ENCODE peak calls at places on chromosome 16, in six cellular contexts. C, Y, G, S, Z and N are unnamed samples.
A peak's percentile ranks its signal among the peaks of the same experiment; 100 is the strongest.

GRCh38 chr16:75228143-75228976 is 9.6 kb downstream of the CTRB1 start:
- DNase-seq in C (no peak), Y (no peak), G (no peak), S (no peak), Z (no peak), N (no peak)

GRCh38 chr16:85389679-85390470 is 223.2 kb upstream of the GSE1 start:
- DNase-seq in C (no peak), Y (no peak), G (no peak), S (peak; percentile 41), Z (no peak), N (peak; percentile 33)

GRCh38 chr16:8999800-9000199 is 36.1 kb upstream of the USP7 start:
- DNase-seq in C (no peak), Y (no peak), G (no peak), S (no peak), Z (no peak), N (no peak)

GRCh38 chr16:80369559-80369958 is 171.2 kb upstream of the DYNLRB2 start:
- DNase-seq in C (no peak), Y (peak; percentile 44), G (peak; percentile 81), S (peak; percentile 51), Z (no peak), N (peak; percentile 35)

GRCh38 chr16:68503334-68503733 is 35.8 kb upstream of the ZFP90 start:
- DNase-seq in C (no peak), Y (no peak), G (no peak), S (no peak), Z (no peak), N (no peak)

GRCh38 chr16:51982715-51983680 is 563.9 kb downstream of the TOX3 start:
- DNase-seq in C (peak; percentile 25), Y (peak; percentile 71), G (peak; percentile 19), S (no peak), Z (peak; percentile 70), N (no peak)

GRCh38 chr16:74842413-74842812 is 67.8 kb upstream of the FA2H start:
- DNase-seq in C (no peak), Y (no peak), G (no peak), S (no peak), Z (no peak), N (no peak)

GRCh38 chr16:22267764-22268163 is 29.4 kb upstream of the POLR3E start:
- DNase-seq in C (no peak), Y (no peak), G (no peak), S (no peak), Z (no peak), N (no peak)

GRCh38 chr16:49049191-49049590 is 232.4 kb downstream of the CBLN1 start:
- DNase-seq in C (no peak), Y (no peak), G (no peak), S (no peak), Z (no peak), N (no peak)

GRCh38 chr16:48507886-48508285 is 102.1 kb downstream of the N4BP1 start:
- DNase-seq in C (no peak), Y (no peak), G (no peak), S (no peak), Z (no peak), N (no peak)

GRCh38 chr16:28531777-28532744 is 6.7 kb downstream of the NUPR1 start:
- DNase-seq in C (no peak), Y (no peak), G (peak; percentile 88), S (peak; percentile 94), Z (no peak), N (peak; percentile 92)

GRCh38 chr16:67213197-67214019 is 13.5 kb upstream of the TMEM208 start:
- DNase-seq in C (no peak), Y (no peak), G (no peak), S (no peak), Z (no peak), N (no peak)

GRCh38 chr16:80466024-80466986 is 74.5 kb upstream of the DYNLRB2 start:
- DNase-seq in C (peak; percentile 67), Y (peak; percentile 46), G (peak; percentile 86), S (peak; percentile 73), Z (peak; percentile 9), N (peak; percentile 55)

GRCh38 chr16:87832137-87832527 is 37.2 kb downstream of the SLC7A5 start:
- DNase-seq in C (no peak), Y (no peak), G (no peak), S (no peak), Z (no peak), N (no peak)

GRCh38 chr16:1543085-1543896 is 9.8 kb downstream of the TMEM204 start:
- DNase-seq in C (peak; percentile 84), Y (no peak), G (peak; percentile 32), S (peak; percentile 90), Z (no peak), N (peak; percentile 86)

GRCh38 chr16:25311950-25312349 is 54.3 kb upstream of the ZKSCAN2 start:
- DNase-seq in C (no peak), Y (no peak), G (no peak), S (no peak), Z (no peak), N (no peak)

GRCh38 chr16:30741461-30741914 is 6.7 kb upstream of the PHKG2 start:
- DNase-seq in C (no peak), Y (no peak), G (peak; percentile 73), S (no peak), Z (no peak), N (no peak)

GRCh38 chr16:50121278-50121677 is 31.8 kb upstream of the TENT4B start:
- DNase-seq in C (no peak), Y (no peak), G (no peak), S (no peak), Z (no peak), N (no peak)

GRCh38 chr16:6204941-6205340 is 1107.3 kb upstream of the EEF2KMT start:
- DNase-seq in C (no peak), Y (no peak), G (no peak), S (no peak), Z (no peak), N (no peak)